ENCODE peak calls at places on chromosome 12, in five cellular contexts. T is RWPE1, U is SJCRH30, H is GM12865, J is GM04504. N is an unnamed sample.

GRCh38 chr12:26782372-26783132 is 50.4 kb downstream of the ITPR2 start:
- DNase-seq in H (no peak), T (no peak), J (no peak), U (no peak), N (no peak)

GRCh38 chr12:83031301-83031700 is 344.6 kb downstream of the TMTC2 start:
- DNase-seq in H (no peak), U (no peak), T (no peak), J (no peak), N (no peak)

GRCh38 chr12:62481843-62482540 is 15.4 kb downstream of the MON2 start:
- DNase-seq in T (no peak), H (peak; percentile 33), U (no peak), J (no peak), N (no peak)

GRCh38 chr12:53765891-53766290 is 14.1 kb upstream of the CISTR start:
- DNase-seq in T (no peak), H (no peak), J (no peak), U (no peak), N (no peak)

GRCh38 chr12:57416039-57416996 is 14.5 kb downstream of the R3HDM2 start:
- DNase-seq in J (no peak), H (no peak), T (no peak), U (peak; percentile 64), N (no peak)

GRCh38 chr12:24561411-24561871 is 387.5 kb downstream of the BCAT1 start:
- DNase-seq in T (no peak), U (peak; percentile 37), H (no peak), J (no peak), N (no peak)

GRCh38 chr12:118120579-118121363 is 15.2 kb upstream of the PEBP1 start:
- DNase-seq in T (peak; percentile 92), H (peak; percentile 82), J (peak; percentile 33), U (peak; percentile 82), N (peak; percentile 79)

GRCh38 chr12:126668538-126668937 is 1598.4 kb upstream of the TMEM132C start:
- DNase-seq in J (peak; percentile 92), U (no peak), T (peak; percentile 77), H (no peak), N (no peak)

GRCh38 chr12:111444706-111445310 is 39.1 kb downstream of the SH2B3 start:
- DNase-seq in J (no peak), U (peak; percentile 79), H (peak; percentile 98), T (no peak), N (peak; percentile 38)

GRCh38 chr12:54300267-54300731 is 516 bp downstream of the NFE2 start:
- DNase-seq in T (no peak), H (no peak), U (no peak), J (no peak), N (no peak)

GRCh38 chr12:79531547-79531946 is 159.2 kb downstream of the PAWR start:
- DNase-seq in U (peak; percentile 9), T (no peak), J (no peak), H (no peak), N (no peak)

GRCh38 chr12:56317675-56318074 is 1.9 kb upstream of the CNPY2 start:
- DNase-seq in H (no peak), U (no peak), T (no peak), J (no peak), N (no peak)

GRCh38 chr12:33267641-33268040 is 172.0 kb downstream of the SYT10 start:
- DNase-seq in J (no peak), H (no peak), U (no peak), T (no peak), N (no peak)

GRCh38 chr12:53098354-53098981 is 1.0 kb downstream of the IGFBP6 start:
- DNase-seq in H (no peak), U (peak; percentile 40), J (peak; percentile 82), T (peak; percentile 90), N (no peak)

GRCh38 chr12:117015811-117016210 is 83.4 kb downstream of the TESC start:
- DNase-seq in T (no peak), J (no peak), H (no peak), U (no peak), N (no peak)

GRCh38 chr12:71626768-71627167 is 36.9 kb downstream of the ZFC3H1 start:
- DNase-seq in T (no peak), U (no peak), J (no peak), H (no peak), N (no peak)

GRCh38 chr12:120110550-120111501 is 5.7 kb downstream of the RAB35 start:
- DNase-seq in J (no peak), H (peak; percentile 79), U (no peak), T (no peak), N (peak; percentile 38)

GRCh38 chr12:58148976-58149375 is 207.6 kb downstream of the ATP23 start:
- DNase-seq in J (no peak), H (no peak), U (no peak), T (no peak), N (no peak)

GRCh38 chr12:107779077-107779840 is 4.8 kb downstream of the ASCL4 start:
- DNase-seq in T (no peak), H (peak; percentile 79), U (no peak), J (no peak), N (no peak)

GRCh38 chr12:9869307-9870161 is at the start of gene CLEC2B:
- DNase-seq in U (no peak), J (peak; percentile 82), T (peak; percentile 38), H (peak; percentile 74), N (no peak)

GRCh38 chr12:22230280-22230794 is 104.2 kb downstream of the ST8SIA1 start:
- DNase-seq in U (no peak), J (no peak), T (no peak), H (no peak), N (no peak)

GRCh38 chr12:67651380-67651695 is 2.8 kb downstream of the DYRK2 start:
- DNase-seq in J (no peak), U (peak; percentile 48), H (peak; percentile 50), T (peak; percentile 4), N (no peak)

GRCh38 chr12:96466939-96467751 is 22.2 kb upstream of the CFAP54 start:
- DNase-seq in T (no peak), J (no peak), U (no peak), H (peak; percentile 17), N (no peak)

GRCh38 chr12:26648584-26648983 is 184.4 kb downstream of the ITPR2 start:
- DNase-seq in T (peak; percentile 35), J (peak; percentile 74), U (peak; percentile 25), H (no peak), N (no peak)

GRCh38 chr12:123129651-123130050 is 21.2 kb downstream of the PITPNM2 start:
- DNase-seq in H (no peak), T (no peak), U (no peak), J (no peak), N (no peak)

GRCh38 chr12:104201238-104202001 is 14.2 kb upstream of the TXNRD1 start:
- DNase-seq in U (peak; percentile 76), T (peak; percentile 64), J (peak; percentile 46), H (peak; percentile 72), N (peak; percentile 32)

GRCh38 chr12:64968989-64969819 is 144.8 kb downstream of the TBC1D30 start:
- DNase-seq in H (peak; percentile 50), J (peak; percentile 25), T (peak; percentile 69), U (no peak), N (no peak)

GRCh38 chr12:12349711-12350665 is at the start of gene MANSC1:
- DNase-seq in J (no peak), H (peak; percentile 42), T (no peak), U (no peak), N (peak; percentile 64)

GRCh38 chr12:45660330-45660729 is 69.2 kb upstream of the ARID2 start:
- DNase-seq in U (peak; percentile 48), H (no peak), T (peak; percentile 51), J (no peak), N (no peak)

GRCh38 chr12:108594960-108595710 is 2.7 kb downstream of the TMEM119 start:
- DNase-seq in T (no peak), J (no peak), U (no peak), H (no peak), N (no peak)